ENCODE peak calls at places on chromosome 3, in ten cellular contexts. One of them, this sample, is unnamed.

GRCh38 chr3:101261506-101261905 is 58.9 kb downstream of the IMPG2 start:
- DNase-seq in CD8-positive, alpha-beta memory T cell: no peak
- DNase-seq in HuH-7: no peak
- DNase-seq in fibroblast of gingiva: peak; percentile 66
- DNase-seq in HTR-8/SVneo: no peak
- DNase-seq in neural crest cell: no peak
- DNase-seq in HFFc6: peak; percentile 28
- DNase-seq in mesenchymal stem cell: no peak
- DNase-seq in activated CD4-positive, alpha-beta T cell treated with anti-CD3 and anti-CD28 coated beads, Interleukin-2, amount 10 ng/mL, durations not matched to agents 7 days and 5 days: no peak
- DNase-seq in stimulated activated CD8-positive, alpha-beta memory T cell treated with anti-CD3 and anti-CD28 coated beads, Interleukin-4, amount 100 ng/mL, for 4 hours: no peak
- DNase-seq in this sample: no peak

GRCh38 chr3:9080165-9080564 is 116.9 kb upstream of the RAD18 start:
- DNase-seq in HTR-8/SVneo: no peak
- DNase-seq in CD8-positive, alpha-beta memory T cell: no peak
- DNase-seq in HFFc6: no peak
- DNase-seq in activated CD4-positive, alpha-beta T cell treated with anti-CD3 and anti-CD28 coated beads, Interleukin-2, amount 10 ng/mL, durations not matched to agents 7 days and 5 days: no peak
- DNase-seq in stimulated activated CD8-positive, alpha-beta memory T cell treated with anti-CD3 and anti-CD28 coated beads, Interleukin-4, amount 100 ng/mL, for 4 hours: no peak
- DNase-seq in HuH-7: no peak
- DNase-seq in fibroblast of gingiva: no peak
- DNase-seq in neural crest cell: no peak
- DNase-seq in mesenchymal stem cell: no peak
- DNase-seq in this sample: no peak

GRCh38 chr3:123907720-123908119 is 23.6 kb upstream of the MYLK start:
- DNase-seq in HuH-7: no peak
- DNase-seq in HFFc6: no peak
- DNase-seq in activated CD4-positive, alpha-beta T cell treated with anti-CD3 and anti-CD28 coated beads, Interleukin-2, amount 10 ng/mL, durations not matched to agents 7 days and 5 days: no peak
- DNase-seq in neural crest cell: no peak
- DNase-seq in mesenchymal stem cell: no peak
- DNase-seq in fibroblast of gingiva: no peak
- DNase-seq in HTR-8/SVneo: no peak
- DNase-seq in stimulated activated CD8-positive, alpha-beta memory T cell treated with anti-CD3 and anti-CD28 coated beads, Interleukin-4, amount 100 ng/mL, for 4 hours: no peak
- DNase-seq in CD8-positive, alpha-beta memory T cell: no peak
- DNase-seq in this sample: no peak

GRCh38 chr3:25372167-25372566 is 55.9 kb upstream of the RARB start:
- DNase-seq in HFFc6: no peak
- DNase-seq in fibroblast of gingiva: peak; percentile 13
- DNase-seq in stimulated activated CD8-positive, alpha-beta memory T cell treated with anti-CD3 and anti-CD28 coated beads, Interleukin-4, amount 100 ng/mL, for 4 hours: no peak
- DNase-seq in HuH-7: no peak
- DNase-seq in activated CD4-positive, alpha-beta T cell treated with anti-CD3 and anti-CD28 coated beads, Interleukin-2, amount 10 ng/mL, durations not matched to agents 7 days and 5 days: no peak
- DNase-seq in HTR-8/SVneo: no peak
- DNase-seq in CD8-positive, alpha-beta memory T cell: no peak
- DNase-seq in neural crest cell: no peak
- DNase-seq in mesenchymal stem cell: no peak
- DNase-seq in this sample: no peak

GRCh38 chr3:13549513-13550256 is 760 bp downstream of the FBLN2 start:
- DNase-seq in mesenchymal stem cell: no peak
- DNase-seq in activated CD4-positive, alpha-beta T cell treated with anti-CD3 and anti-CD28 coated beads, Interleukin-2, amount 10 ng/mL, durations not matched to agents 7 days and 5 days: no peak
- DNase-seq in HFFc6: no peak
- DNase-seq in fibroblast of gingiva: no peak
- DNase-seq in HTR-8/SVneo: no peak
- DNase-seq in CD8-positive, alpha-beta memory T cell: no peak
- DNase-seq in stimulated activated CD8-positive, alpha-beta memory T cell treated with anti-CD3 and anti-CD28 coated beads, Interleukin-4, amount 100 ng/mL, for 4 hours: no peak
- DNase-seq in neural crest cell: no peak
- DNase-seq in HuH-7: no peak
- DNase-seq in this sample: no peak

GRCh38 chr3:37941608-37942540 is 48.7 kb upstream of the VILL start:
- DNase-seq in stimulated activated CD8-positive, alpha-beta memory T cell treated with anti-CD3 and anti-CD28 coated beads, Interleukin-4, amount 100 ng/mL, for 4 hours: no peak
- DNase-seq in CD8-positive, alpha-beta memory T cell: no peak
- DNase-seq in HTR-8/SVneo: no peak
- DNase-seq in HFFc6: no peak
- DNase-seq in activated CD4-positive, alpha-beta T cell treated with anti-CD3 and anti-CD28 coated beads, Interleukin-2, amount 10 ng/mL, durations not matched to agents 7 days and 5 days: no peak
- DNase-seq in HuH-7: no peak
- DNase-seq in mesenchymal stem cell: no peak
- DNase-seq in fibroblast of gingiva: no peak
- DNase-seq in neural crest cell: no peak
- DNase-seq in this sample: no peak

GRCh38 chr3:157452097-157452496 is 15.4 kb downstream of the PTX3 start:
- DNase-seq in activated CD4-positive, alpha-beta T cell treated with anti-CD3 and anti-CD28 coated beads, Interleukin-2, amount 10 ng/mL, durations not matched to agents 7 days and 5 days: no peak
- DNase-seq in stimulated activated CD8-positive, alpha-beta memory T cell treated with anti-CD3 and anti-CD28 coated beads, Interleukin-4, amount 100 ng/mL, for 4 hours: no peak
- DNase-seq in CD8-positive, alpha-beta memory T cell: no peak
- DNase-seq in mesenchymal stem cell: no peak
- DNase-seq in fibroblast of gingiva: no peak
- DNase-seq in HTR-8/SVneo: no peak
- DNase-seq in HuH-7: no peak
- DNase-seq in neural crest cell: no peak
- DNase-seq in HFFc6: no peak
- DNase-seq in this sample: no peak

GRCh38 chr3:126017310-126017709 is 48.3 kb downstream of the ROPN1B start:
- DNase-seq in HuH-7: no peak
- DNase-seq in HFFc6: no peak
- DNase-seq in CD8-positive, alpha-beta memory T cell: no peak
- DNase-seq in HTR-8/SVneo: no peak
- DNase-seq in activated CD4-positive, alpha-beta T cell treated with anti-CD3 and anti-CD28 coated beads, Interleukin-2, amount 10 ng/mL, durations not matched to agents 7 days and 5 days: no peak
- DNase-seq in stimulated activated CD8-positive, alpha-beta memory T cell treated with anti-CD3 and anti-CD28 coated beads, Interleukin-4, amount 100 ng/mL, for 4 hours: no peak
- DNase-seq in fibroblast of gingiva: no peak
- DNase-seq in neural crest cell: no peak
- DNase-seq in mesenchymal stem cell: no peak
- DNase-seq in this sample: no peak

GRCh38 chr3:176739169-176739568 is 458.1 kb downstream of the TBL1XR1 start:
- DNase-seq in fibroblast of gingiva: no peak
- DNase-seq in mesenchymal stem cell: peak; percentile 39
- DNase-seq in HTR-8/SVneo: no peak
- DNase-seq in stimulated activated CD8-positive, alpha-beta memory T cell treated with anti-CD3 and anti-CD28 coated beads, Interleukin-4, amount 100 ng/mL, for 4 hours: no peak
- DNase-seq in HuH-7: no peak
- DNase-seq in activated CD4-positive, alpha-beta T cell treated with anti-CD3 and anti-CD28 coated beads, Interleukin-2, amount 10 ng/mL, durations not matched to agents 7 days and 5 days: no peak
- DNase-seq in HFFc6: no peak
- DNase-seq in CD8-positive, alpha-beta memory T cell: no peak
- DNase-seq in neural crest cell: no peak
- DNase-seq in this sample: no peak

GRCh38 chr3:49012441-49013017 is 5.3 kb downstream of the WDR6 start:
- DNase-seq in neural crest cell: no peak
- DNase-seq in HFFc6: no peak
- DNase-seq in HTR-8/SVneo: no peak
- DNase-seq in mesenchymal stem cell: peak; percentile 44
- DNase-seq in HuH-7: no peak
- DNase-seq in CD8-positive, alpha-beta memory T cell: no peak
- DNase-seq in fibroblast of gingiva: no peak
- DNase-seq in activated CD4-positive, alpha-beta T cell treated with anti-CD3 and anti-CD28 coated beads, Interleukin-2, amount 10 ng/mL, durations not matched to agents 7 days and 5 days: no peak
- DNase-seq in stimulated activated CD8-positive, alpha-beta memory T cell treated with anti-CD3 and anti-CD28 coated beads, Interleukin-4, amount 100 ng/mL, for 4 hours: no peak
- DNase-seq in this sample: no peak

GRCh38 chr3:129934234-129935123 is 40.0 kb upstream of the TRH start:
- DNase-seq in neural crest cell: peak; percentile 43
- DNase-seq in HFFc6: no peak
- DNase-seq in HuH-7: peak; percentile 62
- DNase-seq in fibroblast of gingiva: no peak
- DNase-seq in activated CD4-positive, alpha-beta T cell treated with anti-CD3 and anti-CD28 coated beads, Interleukin-2, amount 10 ng/mL, durations not matched to agents 7 days and 5 days: no peak
- DNase-seq in mesenchymal stem cell: peak; percentile 32
- DNase-seq in CD8-positive, alpha-beta memory T cell: peak; percentile 7
- DNase-seq in HTR-8/SVneo: peak; percentile 60
- DNase-seq in stimulated activated CD8-positive, alpha-beta memory T cell treated with anti-CD3 and anti-CD28 coated beads, Interleukin-4, amount 100 ng/mL, for 4 hours: no peak
- DNase-seq in this sample: peak; percentile 42

GRCh38 chr3:76487446-76487845 is 552.5 kb upstream of the ROBO2 start:
- DNase-seq in fibroblast of gingiva: no peak
- DNase-seq in neural crest cell: no peak
- DNase-seq in HTR-8/SVneo: peak; percentile 14
- DNase-seq in stimulated activated CD8-positive, alpha-beta memory T cell treated with anti-CD3 and anti-CD28 coated beads, Interleukin-4, amount 100 ng/mL, for 4 hours: no peak
- DNase-seq in HFFc6: no peak
- DNase-seq in CD8-positive, alpha-beta memory T cell: no peak
- DNase-seq in HuH-7: no peak
- DNase-seq in activated CD4-positive, alpha-beta T cell treated with anti-CD3 and anti-CD28 coated beads, Interleukin-2, amount 10 ng/mL, durations not matched to agents 7 days and 5 days: no peak
- DNase-seq in mesenchymal stem cell: peak; percentile 33
- DNase-seq in this sample: no peak

GRCh38 chr3:185729335-185729715 is 95.5 kb downstream of the IGF2BP2 start:
- DNase-seq in HTR-8/SVneo: peak; percentile 45
- DNase-seq in neural crest cell: no peak
- DNase-seq in HuH-7: no peak
- DNase-seq in activated CD4-positive, alpha-beta T cell treated with anti-CD3 and anti-CD28 coated beads, Interleukin-2, amount 10 ng/mL, durations not matched to agents 7 days and 5 days: no peak
- DNase-seq in HFFc6: peak; percentile 80
- DNase-seq in fibroblast of gingiva: peak; percentile 87
- DNase-seq in stimulated activated CD8-positive, alpha-beta memory T cell treated with anti-CD3 and anti-CD28 coated beads, Interleukin-4, amount 100 ng/mL, for 4 hours: no peak
- DNase-seq in mesenchymal stem cell: peak; percentile 76
- DNase-seq in CD8-positive, alpha-beta memory T cell: no peak
- DNase-seq in this sample: no peak

GRCh38 chr3:50396502-50396901 is 37.2 kb upstream of the TMEM115 start:
- DNase-seq in HuH-7: no peak
- DNase-seq in HTR-8/SVneo: no peak
- DNase-seq in activated CD4-positive, alpha-beta T cell treated with anti-CD3 and anti-CD28 coated beads, Interleukin-2, amount 10 ng/mL, durations not matched to agents 7 days and 5 days: no peak
- DNase-seq in mesenchymal stem cell: no peak
- DNase-seq in stimulated activated CD8-positive, alpha-beta memory T cell treated with anti-CD3 and anti-CD28 coated beads, Interleukin-4, amount 100 ng/mL, for 4 hours: no peak
- DNase-seq in neural crest cell: no peak
- DNase-seq in fibroblast of gingiva: no peak
- DNase-seq in HFFc6: no peak
- DNase-seq in CD8-positive, alpha-beta memory T cell: no peak
- DNase-seq in this sample: no peak

GRCh38 chr3:109191431-109191830 is 54.9 kb downstream of the C3orf85 start:
- DNase-seq in neural crest cell: no peak
- DNase-seq in CD8-positive, alpha-beta memory T cell: no peak
- DNase-seq in HuH-7: no peak
- DNase-seq in HFFc6: no peak
- DNase-seq in stimulated activated CD8-positive, alpha-beta memory T cell treated with anti-CD3 and anti-CD28 coated beads, Interleukin-4, amount 100 ng/mL, for 4 hours: no peak
- DNase-seq in HTR-8/SVneo: no peak
- DNase-seq in fibroblast of gingiva: no peak
- DNase-seq in mesenchymal stem cell: no peak
- DNase-seq in activated CD4-positive, alpha-beta T cell treated with anti-CD3 and anti-CD28 coated beads, Interleukin-2, amount 10 ng/mL, durations not matched to agents 7 days and 5 days: no peak
- DNase-seq in this sample: no peak

GRCh38 chr3:48748754-48749153 is 31.7 kb upstream of the IP6K2 start:
- DNase-seq in neural crest cell: no peak
- DNase-seq in HTR-8/SVneo: no peak
- DNase-seq in HuH-7: no peak
- DNase-seq in fibroblast of gingiva: no peak
- DNase-seq in stimulated activated CD8-positive, alpha-beta memory T cell treated with anti-CD3 and anti-CD28 coated beads, Interleukin-4, amount 100 ng/mL, for 4 hours: no peak
- DNase-seq in activated CD4-positive, alpha-beta T cell treated with anti-CD3 and anti-CD28 coated beads, Interleukin-2, amount 10 ng/mL, durations not matched to agents 7 days and 5 days: no peak
- DNase-seq in CD8-positive, alpha-beta memory T cell: no peak
- DNase-seq in HFFc6: no peak
- DNase-seq in mesenchymal stem cell: no peak
- DNase-seq in this sample: no peak

GRCh38 chr3:56187051-56187450 is 281.2 kb downstream of the ERC2 start:
- DNase-seq in HTR-8/SVneo: no peak
- DNase-seq in neural crest cell: no peak
- DNase-seq in HFFc6: no peak
- DNase-seq in stimulated activated CD8-positive, alpha-beta memory T cell treated with anti-CD3 and anti-CD28 coated beads, Interleukin-4, amount 100 ng/mL, for 4 hours: no peak
- DNase-seq in HuH-7: no peak
- DNase-seq in CD8-positive, alpha-beta memory T cell: no peak
- DNase-seq in mesenchymal stem cell: no peak
- DNase-seq in activated CD4-positive, alpha-beta T cell treated with anti-CD3 and anti-CD28 coated beads, Interleukin-2, amount 10 ng/mL, durations not matched to agents 7 days and 5 days: no peak
- DNase-seq in fibroblast of gingiva: no peak
- DNase-seq in this sample: no peak

GRCh38 chr3:120450914-120451669 is at the start of gene FSTL1:
- DNase-seq in HuH-7: peak; percentile 14
- DNase-seq in fibroblast of gingiva: peak; percentile 88
- DNase-seq in stimulated activated CD8-positive, alpha-beta memory T cell treated with anti-CD3 and anti-CD28 coated beads, Interleukin-4, amount 100 ng/mL, for 4 hours: no peak
- DNase-seq in neural crest cell: peak; percentile 58
- DNase-seq in activated CD4-positive, alpha-beta T cell treated with anti-CD3 and anti-CD28 coated beads, Interleukin-2, amount 10 ng/mL, durations not matched to agents 7 days and 5 days: no peak
- DNase-seq in HTR-8/SVneo: peak; percentile 72
- DNase-seq in HFFc6: no peak
- DNase-seq in CD8-positive, alpha-beta memory T cell: no peak
- DNase-seq in mesenchymal stem cell: peak; percentile 68
- DNase-seq in this sample: no peak

GRCh38 chr3:104437131-104437750 is 929.5 kb upstream of the ALCAM start:
- DNase-seq in fibroblast of gingiva: peak; percentile 64
- DNase-seq in HTR-8/SVneo: peak; percentile 57
- DNase-seq in HFFc6: peak; percentile 39
- DNase-seq in stimulated activated CD8-positive, alpha-beta memory T cell treated with anti-CD3 and anti-CD28 coated beads, Interleukin-4, amount 100 ng/mL, for 4 hours: no peak
- DNase-seq in HuH-7: no peak
- DNase-seq in activated CD4-positive, alpha-beta T cell treated with anti-CD3 and anti-CD28 coated beads, Interleukin-2, amount 10 ng/mL, durations not matched to agents 7 days and 5 days: no peak
- DNase-seq in neural crest cell: no peak
- DNase-seq in mesenchymal stem cell: peak; percentile 74
- DNase-seq in CD8-positive, alpha-beta memory T cell: no peak
- DNase-seq in this sample: no peak

GRCh38 chr3:163056874-163057497 is 1560.4 kb downstream of the OTOL1 start:
- DNase-seq in HuH-7: peak; percentile 15
- DNase-seq in CD8-positive, alpha-beta memory T cell: no peak
- DNase-seq in neural crest cell: peak; percentile 64
- DNase-seq in activated CD4-positive, alpha-beta T cell treated with anti-CD3 and anti-CD28 coated beads, Interleukin-2, amount 10 ng/mL, durations not matched to agents 7 days and 5 days: peak; percentile 48
- DNase-seq in HTR-8/SVneo: peak; percentile 29
- DNase-seq in mesenchymal stem cell: peak; percentile 64
- DNase-seq in HFFc6: peak; percentile 24
- DNase-seq in fibroblast of gingiva: peak; percentile 49
- DNase-seq in stimulated activated CD8-positive, alpha-beta memory T cell treated with anti-CD3 and anti-CD28 coated beads, Interleukin-4, amount 100 ng/mL, for 4 hours: no peak
- DNase-seq in this sample: peak; percentile 16